ENCODE peak calls at places on chromosomes 6 and 20, in four cellular contexts. B, E, L and U are unnamed samples.
A peak's percentile ranks its signal among the peaks of the same experiment; 100 is the strongest.

GRCh38 chr6:89970072-89970471 is 75.8 kb downstream of the GJA10 start:
- DNase-seq in B (no peak), E (no peak), L (no peak), U (no peak)

GRCh38 chr20:5569021-5569420 is 181.2 kb upstream of the SHLD1 start:
- DNase-seq in B (peak; percentile 28), E (peak; percentile 71), L (peak; percentile 8), U (peak; percentile 22)

GRCh38 chr6:31091680-31092079 is 20.7 kb downstream of the C6orf15 start:
- DNase-seq in B (no peak), E (no peak), L (no peak), U (no peak)

GRCh38 chr6:94005835-94006234 is 586.5 kb upstream of the EPHA7 start:
- DNase-seq in B (no peak), E (no peak), L (no peak), U (no peak)

GRCh38 chr6:113301651-113302050 is 555.5 kb upstream of the MARCKS start:
- DNase-seq in B (no peak), E (no peak), L (no peak), U (no peak)

GRCh38 chr6:37647765-37648085 is 50.0 kb downstream of the MDGA1 start:
- DNase-seq in B (no peak), E (no peak), L (no peak), U (no peak)

GRCh38 chr6:148657053-148657452 is 89.8 kb upstream of the UST start:
- DNase-seq in B (no peak), E (no peak), L (no peak), U (no peak)

GRCh38 chr6:7241160-7241559 is 71.8 kb downstream of the SSR1 start:
- DNase-seq in B (no peak), E (no peak), L (no peak), U (no peak)

GRCh38 chr6:7674291-7674690 is 51.6 kb upstream of the BMP6 start:
- DNase-seq in B (no peak), E (no peak), L (no peak), U (no peak)

GRCh38 chr6:85389180-85389797 is 60.6 kb upstream of the NT5E start:
- DNase-seq in B (no peak), E (no peak), L (no peak), U (no peak)

GRCh38 chr6:25387483-25387882 is 108.3 kb downstream of the CARMIL1 start:
- DNase-seq in B (no peak), E (no peak), L (no peak), U (no peak)

GRCh38 chr6:95636552-95637376 is 59.4 kb downstream of the MANEA start:
- DNase-seq in B (no peak), E (no peak), L (no peak), U (no peak)

GRCh38 chr6:54718541-54719023 is 128.0 kb upstream of the FAM83B start:
- DNase-seq in B (no peak), E (no peak), L (no peak), U (no peak)

GRCh38 chr6:100808638-100809275 is 72.4 kb downstream of the ASCC3 start:
- DNase-seq in B (no peak), E (no peak), L (no peak), U (no peak)

GRCh38 chr6:116433313-116433712 is 27.9 kb upstream of the CALHM6 start:
- DNase-seq in B (no peak), E (no peak), L (no peak), U (no peak)

GRCh38 chr6:3139090-3139903 is 18.0 kb downstream of the TUBB2A start:
- DNase-seq in B (no peak), E (peak; percentile 98), L (no peak), U (no peak)

GRCh38 chr20:10119336-10119735 is 84.5 kb downstream of the ANKEF1 start:
- DNase-seq in B (no peak), E (no peak), L (no peak), U (no peak)

GRCh38 chr6:23016701-23017100 is 447.3 kb downstream of the HDGFL1 start:
- DNase-seq in B (no peak), E (no peak), L (no peak), U (no peak)

GRCh38 chr20:5535211-5535756 is 214.9 kb upstream of the SHLD1 start:
- DNase-seq in B (no peak), E (peak; percentile 78), L (peak; percentile 48), U (no peak)

GRCh38 chr6:142854589-142855488 is 90.1 kb downstream of the HIVEP2 start:
- DNase-seq in B (no peak), E (no peak), L (no peak), U (no peak)

GRCh38 chr6:7006536-7007191 is 101.1 kb upstream of the RREB1 start:
- DNase-seq in B (no peak), E (no peak), L (no peak), U (no peak)

GRCh38 chr6:40896696-40897095 is 142.3 kb downstream of the UNC5CL start:
- DNase-seq in B (no peak), E (peak; percentile 84), L (no peak), U (no peak)

GRCh38 chr6:105803439-105803838 is 282.7 kb upstream of the PRDM1 start:
- DNase-seq in B (no peak), E (no peak), L (no peak), U (no peak)

GRCh38 chr6:30770164-30770563 is 25.8 kb upstream of the IER3 start:
- DNase-seq in B (no peak), E (no peak), L (no peak), U (no peak)

GRCh38 chr6:91710356-91710755 is 1123.5 kb upstream of the MAP3K7 start:
- DNase-seq in B (no peak), E (no peak), L (no peak), U (no peak)

GRCh38 chr20:7622399-7622961 is 317.8 kb downstream of the HAO1 start:
- DNase-seq in B (no peak), E (no peak), L (no peak), U (no peak)

GRCh38 chr20:7629880-7630279 is 310.4 kb downstream of the HAO1 start:
- DNase-seq in B (no peak), E (no peak), L (no peak), U (no peak)

GRCh38 chr20:7624886-7625285 is 315.4 kb downstream of the HAO1 start:
- DNase-seq in B (no peak), E (no peak), L (no peak), U (no peak)

GRCh38 chr20:7627734-7628663 is 312.3 kb downstream of the HAO1 start:
- DNase-seq in B (no peak), E (no peak), L (no peak), U (no peak)
- H3K4me3 ChIP-seq in B (no peak overlapping the region), E (no peak overlapping the region), L (no peak overlapping the region), U (no peak overlapping the region)

GRCh38 chr6:27651371-27651732 is 178.4 kb upstream of the ZNF184 start:
- DNase-seq in B (peak; percentile 61), E (no peak), L (peak; percentile 68), U (peak; percentile 35)
- TF ChIP-seq REST in B (no peak), E (no peak), L (no peak), U (no peak)

DNA sequence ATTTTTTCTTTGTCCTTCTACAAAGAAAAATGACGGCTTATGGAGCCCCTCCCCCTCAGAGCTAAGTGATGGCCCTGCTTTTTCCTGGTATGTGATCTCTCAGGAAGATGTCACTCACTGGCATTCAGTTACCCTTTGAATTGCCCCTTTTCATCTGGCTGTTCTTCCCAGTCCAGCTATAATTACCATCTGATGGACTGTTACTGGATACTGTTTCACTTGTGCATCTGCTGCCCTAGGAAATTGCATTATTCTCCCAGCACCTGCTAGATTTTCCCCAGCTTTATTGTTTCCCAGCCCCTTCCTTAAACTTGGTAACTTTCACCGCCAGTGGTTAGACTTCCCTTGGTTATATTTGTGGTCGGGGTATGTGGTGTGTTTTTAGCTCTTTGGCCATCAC is 152.0 kb downstream of the CFAP61 start:
- DNase-seq in B (no peak), E (no peak), L (no peak), U (no peak)
- TF ChIP-seq TCF7L2 in B (no peak), E (no peak), L (no peak), U (no peak)

DNA sequence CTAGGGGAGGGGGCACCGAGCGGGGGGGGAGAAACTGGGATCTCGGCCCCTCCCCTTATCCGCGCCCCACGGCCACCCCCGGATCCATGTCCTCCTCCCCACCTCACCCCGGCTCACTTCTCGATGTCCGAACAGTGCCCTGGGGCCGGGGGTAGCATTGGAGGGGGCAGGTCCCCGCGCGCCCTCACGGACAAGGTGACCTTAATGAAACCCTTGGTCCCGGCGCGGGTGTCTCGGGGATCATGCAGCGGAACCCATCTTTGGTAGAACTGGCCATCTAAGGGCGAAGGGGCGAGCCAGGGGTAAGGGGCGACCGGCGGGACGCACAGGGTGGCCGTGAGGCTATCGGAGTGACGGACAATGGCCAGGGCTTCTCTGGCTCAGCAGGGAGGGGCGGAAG is 13.6 kb upstream of the SPAG4 start:
- DNase-seq in B (no peak), E (no peak), L (no peak), U (no peak)
- H3K4me3 ChIP-seq in B (no peak overlapping the region), E (no peak overlapping the region), L (peak overlapping the region; percentile 23), U (no peak overlapping the region)

DNA sequence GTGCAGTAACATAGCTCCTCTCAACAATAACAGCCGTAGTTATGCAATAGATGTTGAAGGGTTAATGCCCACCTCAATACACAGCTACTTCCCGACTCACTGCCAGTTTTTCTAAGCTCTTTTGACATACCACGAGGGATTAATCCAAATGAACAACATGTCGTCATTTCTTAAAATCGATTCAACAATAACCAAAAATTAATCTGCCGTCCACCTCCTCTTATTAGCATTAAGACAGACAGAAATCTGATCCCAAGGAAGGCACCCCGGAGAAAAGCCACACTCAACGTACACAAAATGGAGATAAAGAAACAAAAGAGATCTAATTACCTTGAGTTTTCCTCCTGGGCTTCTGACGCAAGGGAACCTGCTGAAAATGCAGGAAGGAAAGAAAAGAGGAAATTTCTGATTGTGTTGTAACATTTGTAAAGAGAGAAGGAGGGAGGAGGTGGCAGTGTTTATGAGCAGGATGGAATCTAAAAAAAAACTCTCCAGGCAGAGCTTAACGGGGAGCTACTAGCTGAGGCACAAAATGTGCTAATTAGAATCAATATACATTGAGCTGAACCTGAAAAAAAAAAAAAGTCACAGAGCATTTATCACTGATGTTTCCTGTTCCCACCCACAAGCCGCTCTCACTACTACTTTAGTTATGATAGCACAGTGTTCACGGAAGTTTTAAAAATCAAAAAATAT is 109.3 kb downstream of the IPCEF1 start:
- DNase-seq in B (no peak), E (no peak), L (no peak), U (no peak)
- TF ChIP-seq REST in B (no peak), E (no peak), L (no peak), U (no peak)

DNA sequence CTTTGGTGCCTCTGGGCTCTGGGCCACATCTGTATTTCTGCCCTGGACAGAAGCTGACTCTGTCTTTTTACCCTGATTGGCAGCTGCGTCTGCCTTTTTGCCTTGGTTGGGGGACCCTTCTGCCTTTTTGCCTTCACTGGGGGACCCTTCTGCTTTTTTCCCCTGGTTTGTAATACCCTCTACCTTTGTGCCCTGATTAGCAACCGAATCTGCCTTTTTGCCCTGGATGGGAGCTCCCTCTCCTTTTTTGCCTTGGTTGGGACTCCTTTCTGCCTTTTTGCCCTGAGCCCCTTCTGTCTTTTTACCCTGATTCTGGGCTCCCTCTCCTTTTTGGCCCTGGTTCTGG is 23.4 kb downstream of the RRBP1 start:
- DNase-seq in B (no peak), E (no peak), L (no peak), U (no peak)
- TF ChIP-seq TCF7L2 in B (no peak), E (no peak), L (no peak), U (no peak)